ENCODE peak calls at places on chromosomes 6 and 20, in nine cellular contexts. O, C, L, N, A, R, P, D and E are unnamed samples.

GRCh38 chr6:37131104-37131959 is 38.6 kb upstream of the PIM1 start:
- DNase-seq in A (no peak), C (no peak), D (peak; percentile 65), L (peak; percentile 45), P (peak; percentile 82), O (no peak), N (peak; percentile 82), R (no peak), E (no peak)

GRCh38 chr6:30889138-30889885 is 5.0 kb downstream of the DDR1 start:
- DNase-seq in O (no peak), N (no peak), P (no peak), C (no peak), D (no peak), A (no peak), R (no peak), L (no peak), E (no peak)

GRCh38 chr6:44497807-44498206 is 110.3 kb downstream of the CDC5L start:
- DNase-seq in L (no peak), P (no peak), O (peak; percentile 6), N (no peak), D (no peak), A (no peak), C (no peak), R (no peak), E (no peak)

GRCh38 chr6:79868098-79868722 is 79.1 kb downstream of the ELOVL4 start:
- DNase-seq in A (peak; percentile 65), L (peak; percentile 87), N (peak; percentile 25), C (peak; percentile 66), R (peak; percentile 53), D (peak; percentile 71), O (peak; percentile 43), P (no peak), E (peak; percentile 44)

GRCh38 chr6:83884523-83884922 is 25.0 kb downstream of the CYB5R4 start:
- DNase-seq in R (no peak), L (peak; percentile 44), A (no peak), P (no peak), O (no peak), D (no peak), N (no peak), C (no peak), E (no peak)

GRCh38 chr6:66103354-66103753 is 396.3 kb upstream of the EYS start:
- DNase-seq in R (no peak), P (no peak), A (no peak), N (no peak), L (no peak), O (no peak), D (no peak), C (no peak), E (no peak)

GRCh38 chr6:151413372-151414145 is 22.2 kb upstream of the ZBTB2 start:
- DNase-seq in R (no peak), N (no peak), D (no peak), P (no peak), A (no peak), C (no peak), O (no peak), L (no peak), E (peak; percentile 67)

GRCh38 chr6:21914121-21914973 is 320.8 kb downstream of the SOX4 start:
- DNase-seq in C (no peak), D (peak; percentile 78), O (peak; percentile 81), R (no peak), L (peak; percentile 51), N (peak; percentile 83), P (peak; percentile 74), A (peak; percentile 71), E (peak; percentile 59)

GRCh38 chr6:46998436-46999017 is 43.6 kb downstream of the ADGRF1 start:
- DNase-seq in A (no peak), C (no peak), D (no peak), O (no peak), P (no peak), L (no peak), N (no peak), R (no peak), E (no peak)

GRCh38 chr6:37838209-37838921 is 18.8 kb downstream of the ZFAND3 start:
- DNase-seq in O (no peak), R (no peak), P (no peak), N (no peak), C (no peak), A (no peak), L (no peak), D (no peak), E (no peak)

GRCh38 chr6:125294036-125294435 is 7.7 kb downstream of the HDDC2 start:
- DNase-seq in R (no peak), P (no peak), N (no peak), D (no peak), L (no peak), O (no peak), C (no peak), A (no peak), E (no peak)

GRCh38 chr6:125165256-125165655 is 11.7 kb downstream of the TPD52L1 start:
- DNase-seq in D (no peak), A (no peak), P (no peak), N (no peak), C (no peak), R (no peak), O (no peak), L (no peak), E (no peak)

DNA sequence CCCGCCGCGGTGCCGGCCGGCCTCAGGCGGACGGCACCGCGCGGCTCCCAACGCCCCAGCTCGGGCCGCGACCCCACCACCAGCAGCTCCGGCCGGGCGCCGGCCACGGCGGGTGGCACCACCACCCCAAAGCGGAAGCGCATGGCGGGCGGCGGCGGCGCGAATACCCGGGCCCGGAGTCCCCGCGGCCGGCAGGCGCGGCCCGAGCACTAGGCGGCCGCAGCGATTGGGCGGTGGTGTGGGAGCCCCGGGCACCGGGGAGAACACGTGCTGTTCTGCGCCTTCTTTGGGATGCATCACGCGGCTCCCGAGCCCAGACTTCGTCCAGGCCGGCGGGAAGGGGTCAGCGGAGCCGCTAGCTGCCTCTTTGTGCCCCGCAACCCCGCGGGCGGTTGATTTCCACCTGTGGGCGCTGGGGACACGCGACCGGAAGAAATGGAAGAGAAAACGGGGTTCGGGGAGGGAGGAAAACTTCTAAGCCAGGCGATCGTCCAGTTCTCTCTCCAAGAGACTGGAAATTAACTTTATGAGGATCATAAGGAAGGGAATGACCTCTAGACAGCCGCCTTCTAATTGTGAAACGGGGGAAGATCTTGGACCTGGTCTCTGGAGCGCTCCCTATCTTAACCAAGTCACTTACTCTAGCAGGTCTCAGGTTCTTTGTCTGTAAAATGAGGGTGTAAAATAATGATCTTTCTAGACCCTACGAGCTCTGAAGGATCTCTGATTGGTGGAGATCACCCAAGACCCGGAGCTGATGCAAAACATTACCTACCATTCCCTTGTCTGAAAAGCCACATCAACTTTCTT is at the start of gene EPM2A:
- DNase-seq in R (peak; percentile 78), L (peak; percentile 89), P (peak; percentile 86), O (peak; percentile 80), A (peak; percentile 58), D (peak; percentile 74), C (peak; percentile 80), N (peak; percentile 85), E (peak; percentile 71)
- TF ChIP-seq CTCF in R (no peak), L (no peak), P (peak; percentile 28), O (no peak), A (peak; percentile 55), D (no peak), C (no peak), N (no peak), E (no peak)

DNA sequence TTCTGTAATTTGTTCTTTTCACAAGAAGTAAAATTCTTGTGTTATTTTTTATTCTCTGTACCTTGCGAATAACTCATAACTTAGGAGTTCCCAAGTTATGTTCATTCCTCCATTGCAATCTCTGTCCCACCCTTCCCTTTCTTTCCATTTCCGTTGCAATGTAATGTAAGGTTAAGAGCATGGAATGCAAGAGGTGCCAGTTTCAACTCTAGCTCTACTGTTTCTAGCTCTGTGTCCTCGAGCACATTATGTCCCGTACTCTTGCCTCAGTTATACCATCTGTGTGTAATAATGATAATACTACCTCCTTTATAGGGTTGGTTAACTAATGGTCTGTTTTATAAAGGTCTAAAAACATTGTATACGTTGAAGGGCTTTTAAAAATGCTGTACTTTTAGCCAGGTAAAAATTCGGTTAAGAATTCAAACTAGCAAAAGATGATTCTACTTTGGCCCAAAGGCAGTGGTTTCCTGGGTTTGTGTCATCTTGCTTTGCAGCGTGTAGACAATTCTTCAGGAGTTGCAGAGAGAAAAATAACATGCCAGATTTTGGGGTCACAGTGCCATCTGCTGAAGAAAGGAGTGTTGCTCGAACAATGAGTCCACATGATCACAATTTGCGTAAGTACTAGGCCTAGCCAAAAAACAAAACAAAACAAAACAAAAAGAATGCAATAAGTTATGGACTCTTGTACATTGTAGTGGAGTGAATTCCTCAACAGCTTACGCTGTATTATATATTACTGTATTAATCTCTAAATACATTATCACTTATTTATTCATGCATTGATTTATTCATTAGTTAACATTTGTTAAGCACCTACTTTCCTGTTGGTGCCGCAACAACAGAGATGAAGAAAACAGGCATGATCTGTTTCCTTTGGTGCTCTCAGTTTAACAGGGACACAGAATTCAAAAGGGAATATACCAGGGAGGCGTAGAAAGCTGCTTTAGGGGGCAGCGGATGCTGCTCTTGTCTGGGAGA is 10.0 kb upstream of the PFDN4 start:
- DNase-seq in R (no peak), D (peak; percentile 74), N (no peak), A (no peak), P (no peak), L (peak; percentile 52), C (no peak), O (no peak), E (no peak)
- TF ChIP-seq CTCF in R (no peak), D (peak; percentile 60), N (no peak), A (no peak), P (no peak), L (peak; percentile 49), C (no peak), O (no peak), E (no peak)

DNA sequence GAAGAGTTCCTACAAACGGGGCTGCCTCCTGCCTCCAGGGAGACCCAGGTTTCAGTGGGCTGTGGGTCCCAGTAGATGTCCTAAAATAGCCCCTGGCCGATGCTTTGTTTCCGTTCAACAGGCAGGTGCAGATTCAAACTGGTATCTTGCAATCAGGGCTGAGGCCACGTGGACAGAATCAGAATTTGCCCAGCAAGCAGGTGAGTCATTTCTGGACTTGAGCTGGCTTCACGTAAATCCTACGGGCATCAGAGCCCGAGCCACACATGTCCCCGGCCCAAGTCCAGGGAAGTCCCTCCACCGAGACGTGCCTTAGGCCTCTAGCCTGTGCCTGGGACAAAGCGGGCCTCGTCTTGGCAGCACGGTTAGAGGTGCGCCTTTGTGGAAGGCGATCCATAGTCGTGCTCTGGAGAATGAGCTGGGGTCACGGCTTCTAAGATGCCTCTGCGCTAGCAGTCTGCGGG is 101.6 kb upstream of the FRMD1 start:
- DNase-seq in N (no peak), P (no peak), O (peak; percentile 34), C (no peak), A (no peak), R (no peak), D (peak; percentile 24), L (no peak), E (no peak)
- TF ChIP-seq CTCF in N (no peak), P (no peak), O (no peak), C (no peak), A (no peak), R (no peak), D (no peak), L (no peak), E (no peak)

GRCh38 chr6:40106840-40107239 is 172.6 kb upstream of the MOCS1 start:
- DNase-seq in A (no peak), D (no peak), L (no peak), C (no peak), O (no peak), N (no peak), R (no peak), P (no peak), E (no peak)

GRCh38 chr6:40116829-40117228 is 182.6 kb upstream of the MOCS1 start:
- DNase-seq in P (no peak), D (no peak), N (no peak), C (no peak), R (no peak), L (no peak), O (no peak), A (no peak), E (no peak)

GRCh38 chr6:40112350-40112749 is 178.1 kb upstream of the MOCS1 start:
- DNase-seq in A (no peak), C (no peak), P (no peak), D (no peak), O (no peak), L (peak; percentile 29), N (no peak), R (no peak), E (no peak)
- TF ChIP-seq CTCF in A (no peak), C (no peak), P (no peak), D (no peak), O (no peak), L (no peak), N (no peak), R (no peak), E (no peak)